ENCODE peak calls at places on chromosomes 1 and 21, in four cellular contexts. One of them, this sample, is unnamed.

GRCh38 chr1:247180581-247180980 is 8.8 kb upstream of the ZNF124 start:
- DNase-seq in SK-N-SH: no peak
- DNase-seq in GM12892: no peak
- DNase-seq in K562: no peak
- DNase-seq in this sample: no peak

GRCh38 chr1:234725177-234726132 is 115.5 kb upstream of the IRF2BP2 start:
- DNase-seq in SK-N-SH: no peak
- DNase-seq in GM12892: no peak
- DNase-seq in K562: peak
- DNase-seq in this sample: no peak

GRCh38 chr1:27607239-27607804 is 3.4 kb upstream of the AHDC1 start:
- DNase-seq in SK-N-SH: no peak
- DNase-seq in GM12892: no peak
- DNase-seq in K562: peak
- DNase-seq in this sample: no peak

GRCh38 chr1:21324368-21325137 is 34.3 kb upstream of the ECE1 start:
- DNase-seq in SK-N-SH: peak
- DNase-seq in GM12892: no peak
- DNase-seq in K562: peak
- DNase-seq in this sample: peak

GRCh38 chr1:119732465-119733168 is 20.9 kb downstream of the PHGDH start:
- DNase-seq in SK-N-SH: no peak
- DNase-seq in GM12892: no peak
- DNase-seq in K562: no peak
- DNase-seq in this sample: no peak

GRCh38 chr21:38376235-38376634 is 119.4 kb downstream of the KCNJ15 start:
- DNase-seq in SK-N-SH: no peak
- DNase-seq in GM12892: no peak
- DNase-seq in K562: no peak
- DNase-seq in this sample: no peak

GRCh38 chr1:164226977-164227376 is 332.0 kb upstream of the PBX1 start:
- DNase-seq in SK-N-SH: no peak
- DNase-seq in GM12892: no peak
- DNase-seq in K562: no peak
- DNase-seq in this sample: no peak

GRCh38 chr1:9044241-9044640 is 18.0 kb upstream of the SLC2A7 start:
- DNase-seq in SK-N-SH: no peak
- DNase-seq in GM12892: no peak
- DNase-seq in K562: no peak
- DNase-seq in this sample: no peak

GRCh38 chr21:30613836-30614235 is at the start of gene KRTAP6-1:
- DNase-seq in SK-N-SH: no peak
- DNase-seq in GM12892: no peak
- DNase-seq in K562: no peak
- DNase-seq in this sample: no peak

GRCh38 chr1:26582836-26583460 is 53.4 kb downstream of the RPS6KA1 start:
- DNase-seq in SK-N-SH: no peak
- DNase-seq in GM12892: no peak
- DNase-seq in K562: no peak
- DNase-seq in this sample: no peak

GRCh38 chr1:46202975-46203737 is at the start of gene LURAP1:
- DNase-seq in SK-N-SH: peak
- DNase-seq in GM12892: no peak
- DNase-seq in K562: peak
- DNase-seq in this sample: peak

GRCh38 chr21:28444131-28444530 is 548.5 kb downstream of the LTN1 start:
- DNase-seq in SK-N-SH: no peak
- DNase-seq in GM12892: no peak
- DNase-seq in K562: no peak
- DNase-seq in this sample: no peak

GRCh38 chr1:117339866-117340357 is 27.3 kb upstream of the MAN1A2 start:
- DNase-seq in SK-N-SH: peak
- DNase-seq in GM12892: no peak
- DNase-seq in K562: peak
- DNase-seq in this sample: no peak

GRCh38 chr1:160375788-160376524 is 9.1 kb downstream of the NHLH1 start:
- DNase-seq in SK-N-SH: no peak
- DNase-seq in GM12892: no peak
- DNase-seq in K562: peak
- DNase-seq in this sample: no peak

DNA sequence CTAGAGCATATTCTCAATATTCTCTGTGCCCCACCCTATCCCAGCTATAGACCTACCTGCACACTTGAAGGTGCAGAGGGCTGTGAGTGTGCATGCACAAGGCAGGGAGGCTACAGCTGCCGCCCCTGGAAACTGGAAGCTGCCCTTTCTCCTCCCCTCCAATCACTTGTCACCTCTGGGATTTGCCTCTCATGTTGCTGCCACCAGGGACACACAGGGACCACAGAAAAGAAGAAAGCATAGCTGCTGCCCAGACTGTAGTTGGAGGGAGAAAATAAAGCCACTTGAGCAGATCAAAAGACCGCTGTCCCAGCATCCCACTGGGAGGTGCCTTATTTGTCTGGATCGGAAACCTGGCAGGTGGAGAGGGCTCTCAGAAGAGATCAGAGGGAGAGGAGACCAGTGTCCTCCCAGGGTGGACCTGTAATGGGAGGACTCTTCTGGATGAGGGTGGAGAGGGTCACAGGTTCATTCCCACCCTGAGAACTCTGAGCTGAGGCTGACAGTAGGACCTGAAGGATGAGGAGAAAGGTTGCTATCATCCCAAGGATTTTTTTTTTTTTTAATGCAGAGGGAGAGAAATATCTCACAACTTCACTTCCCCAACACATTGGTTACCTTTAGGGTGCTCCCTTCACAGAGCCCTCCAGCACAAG is 7.6 kb upstream of the INPP5B start:
- DNase-seq in SK-N-SH: no peak
- DNase-seq in GM12892: no peak
- DNase-seq in K562: peak
- DNase-seq in this sample: no peak
- TF ChIP-seq TAF1 in SK-N-SH: no peak
- TF ChIP-seq TAF1 in GM12892: no peak
- TF ChIP-seq TAF1 in K562: no peak
- TF ChIP-seq TAF1 in this sample: no peak

GRCh38 chr1:206797534-206798383 is 25.5 kb upstream of the IL10 start:
- DNase-seq in SK-N-SH: peak
- DNase-seq in GM12892: no peak
- DNase-seq in K562: peak
- DNase-seq in this sample: no peak
- TF ChIP-seq TAF1 in SK-N-SH: no peak
- TF ChIP-seq TAF1 in GM12892: no peak
- TF ChIP-seq TAF1 in K562: no peak
- TF ChIP-seq TAF1 in this sample: no peak

GRCh38 chr1:32066489-32066873 is 6.3 kb upstream of the TMEM39B start:
- DNase-seq in SK-N-SH: no peak
- DNase-seq in GM12892: no peak
- DNase-seq in K562: peak
- DNase-seq in this sample: no peak
- TF ChIP-seq TAF1 in SK-N-SH: no peak
- TF ChIP-seq TAF1 in GM12892: no peak
- TF ChIP-seq TAF1 in K562: no peak
- TF ChIP-seq TAF1 in this sample: no peak

GRCh38 chr1:61098333-61098732 is 16.0 kb downstream of the NFIA start:
- DNase-seq in SK-N-SH: no peak
- DNase-seq in GM12892: no peak
- DNase-seq in K562: no peak
- DNase-seq in this sample: no peak

GRCh38 chr1:61095127-61095812 is 12.9 kb downstream of the NFIA start:
- DNase-seq in SK-N-SH: no peak
- DNase-seq in GM12892: no peak
- DNase-seq in K562: no peak
- DNase-seq in this sample: no peak

GRCh38 chr1:61098906-61099437 is 16.6 kb downstream of the NFIA start:
- DNase-seq in SK-N-SH: no peak
- DNase-seq in GM12892: no peak
- DNase-seq in K562: no peak
- DNase-seq in this sample: no peak

GRCh38 chr1:61094677-61095076 is 12.3 kb downstream of the NFIA start:
- DNase-seq in SK-N-SH: no peak
- DNase-seq in GM12892: no peak
- DNase-seq in K562: no peak
- DNase-seq in this sample: no peak

DNA sequence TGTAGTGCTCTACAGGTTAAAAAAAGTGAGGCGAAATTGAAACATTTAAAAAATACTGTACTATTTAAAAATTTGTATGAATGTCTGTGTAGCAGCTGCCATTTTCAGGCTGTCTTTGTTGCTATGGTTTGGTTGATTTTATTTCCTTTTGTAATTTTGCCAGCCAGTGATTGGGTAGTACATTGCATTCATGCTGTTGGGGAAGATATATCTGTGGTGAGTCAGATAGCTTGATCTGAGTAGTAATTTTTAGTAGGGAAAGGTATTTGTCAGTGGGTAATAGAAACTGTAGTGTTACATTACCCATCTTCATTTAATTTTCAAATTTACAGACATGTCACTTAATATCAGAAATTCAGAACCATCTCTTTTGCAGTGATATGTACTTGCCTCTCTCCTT is 15.0 kb downstream of the NFIA start:
- DNase-seq in SK-N-SH: no peak
- DNase-seq in GM12892: no peak
- DNase-seq in K562: no peak
- DNase-seq in this sample: no peak
- TF ChIP-seq TAF1 in SK-N-SH: no peak
- TF ChIP-seq TAF1 in GM12892: no peak
- TF ChIP-seq TAF1 in K562: no peak
- TF ChIP-seq TAF1 in this sample: no peak

This sample was measured in GM12891.